ENCODE peak calls at places on chromosomes 7 and 10, in seven cellular contexts. S is HepG2, I is K562, O is Panc1, V is SK-N-SH, Z is endothelial cell of umbilical vein, K is breast epithelium. B is an unnamed sample. For H3K27me3 and H3K9me3, the result is how much of the 10 kb centered on the place peaks cover.

GRCh38 chr7:32533313-32534024 is 38.2 kb downstream of the AVL9 start:
- DNase-seq in S (no peak), I (no peak), O (no peak), V (no peak), Z (no peak), K (no peak), B (no peak)

GRCh38 chr7:25694690-25695089 is 457.3 kb upstream of the NFE2L3 start:
- DNase-seq in S (no peak), I (no peak), O (no peak), V (no peak), Z (peak), K (no peak), B (no peak)

GRCh38 chr7:25263292-25263691 is 35.0 kb upstream of the NPVF start:
- DNase-seq in S (no peak), I (no peak), O (no peak), V (no peak), Z (no peak), K (no peak), B (no peak)

GRCh38 chr10:13990392-13990805 is 340.3 kb downstream of the FRMD4A start:
- DNase-seq in S (no peak), I (no peak), O (no peak), V (no peak), Z (peak), K (no peak), B (no peak)

GRCh38 chr7:140593583-140593982 is 47.0 kb downstream of the DENND2A start:
- DNase-seq in S (no peak), I (no peak), O (no peak), V (no peak), Z (no peak), K (no peak), B (no peak)

GRCh38 chr7:74068378-74069085 is 15.1 kb upstream of the LIMK1 start:
- DNase-seq in S (no peak), I (peak), O (no peak), V (no peak), Z (no peak), K (no peak), B (no peak)

GRCh38 chr7:114889646-114890285 is 32.1 kb upstream of the MDFIC start:
- DNase-seq in S (peak), I (no peak), O (peak), V (no peak), Z (peak), K (no peak), B (no peak)

GRCh38 chr10:89518108-89518507 is 17.3 kb downstream of the SLC16A12 start:
- DNase-seq in S (no peak), I (no peak), O (no peak), V (no peak), Z (no peak), K (no peak), B (no peak)

GRCh38 chr10:60444494-60445064 is 54.9 kb upstream of the ANK3 start:
- DNase-seq in S (peak), I (no peak), O (no peak), V (no peak), Z (peak), K (no peak), B (no peak)

GRCh38 chr10:122168598-122168997 is 102.5 kb upstream of the BTBD16 start:
- DNase-seq in S (no peak), I (no peak), O (no peak), V (peak), Z (no peak), K (no peak), B (no peak)

GRCh38 chr7:31134246-31135188 is 82.4 kb downstream of the ADCYAP1R1 start:
- DNase-seq in S (peak), I (peak), O (no peak), V (peak), Z (peak), K (peak), B (peak)

GRCh38 chr10:133087679-133088523 is at the start of gene ADGRA1:
- DNase-seq in S (no peak), I (peak), O (no peak), V (peak), Z (no peak), K (no peak), B (no peak)

GRCh38 chr7:41110186-41110585 is 592.7 kb downstream of the INHBA start:
- DNase-seq in S (no peak), I (no peak), O (no peak), V (no peak), Z (no peak), K (no peak), B (no peak)

GRCh38 chr10:91617073-91617580 is 15.7 kb downstream of the PPP1R3C start:
- DNase-seq in S (no peak), I (no peak), O (no peak), V (no peak), Z (peak), K (no peak), B (no peak)

GRCh38 chr10:72679838-72680241 is 12.1 kb upstream of the MCU start:
- DNase-seq in S (peak), I (no peak), O (no peak), V (no peak), Z (no peak), K (no peak), B (peak)

GRCh38 chr10:70164179-70164578 is 6.1 kb downstream of the SAR1A start:
- DNase-seq in S (no peak), I (no peak), O (no peak), V (no peak), Z (no peak), K (no peak), B (no peak)

GRCh38 chr7:156046031-156046560 is 233.8 kb upstream of the SHH start:
- DNase-seq in S (no peak), I (no peak), O (no peak), V (no peak), Z (no peak), K (no peak), B (no peak)

GRCh38 chr7:43559171-43559938 is 23.6 kb upstream of the STK17A start:
- DNase-seq in S (no peak), I (no peak), O (no peak), V (no peak), Z (no peak), K (no peak), B (peak)

GRCh38 chr10:122368502-122369254 is 5.8 kb upstream of the PLEKHA1 start:
- DNase-seq in S (no peak), I (no peak), O (no peak), V (no peak), Z (peak), K (no peak), B (peak)

GRCh38 chr10:111076682-111077661 is at the start of gene ADRA2A:
- DNase-seq in S (no peak), I (no peak), O (no peak), V (peak), Z (peak), K (no peak), B (peak)

GRCh38 chr7:132437730-132438129 is 138.5 kb downstream of the PLXNA4 start:
- DNase-seq in S (no peak), I (no peak), O (no peak), V (no peak), Z (peak), K (no peak), B (no peak)

GRCh38 chr7:132433286-132433685 is 143.0 kb downstream of the PLXNA4 start:
- DNase-seq in S (no peak), I (no peak), O (no peak), V (no peak), Z (no peak), K (no peak), B (no peak)

GRCh38 chr7:132434041-132434440 is 142.2 kb downstream of the PLXNA4 start:
- DNase-seq in S (no peak), I (no peak), O (no peak), V (no peak), Z (no peak), K (no peak), B (no peak)

GRCh38 chr7:132436121-132436520 is 140.1 kb downstream of the PLXNA4 start:
- DNase-seq in S (no peak), I (no peak), O (no peak), V (peak), Z (no peak), K (no peak), B (no peak)

GRCh38 chr7:132435016-132435990 is 141.0 kb downstream of the PLXNA4 start:
- DNase-seq in S (no peak), I (no peak), O (no peak), V (peak), Z (no peak), K (no peak), B (no peak)
- H3K27me3 ChIP-seq in S (under half), I (under half), O (under half), V (under half), Z (under half), K (under half), B (under half)

GRCh38 chr7:158192956-158193355 is 394.7 kb downstream of the PTPRN2 start:
- DNase-seq in S (no peak), I (peak), O (no peak), V (no peak), Z (no peak), K (no peak), B (no peak)
- H3K9me3 ChIP-seq in S (under half), I (under half), O (under half), V (under half), Z (under half), K (under half), B (under half)

DNA sequence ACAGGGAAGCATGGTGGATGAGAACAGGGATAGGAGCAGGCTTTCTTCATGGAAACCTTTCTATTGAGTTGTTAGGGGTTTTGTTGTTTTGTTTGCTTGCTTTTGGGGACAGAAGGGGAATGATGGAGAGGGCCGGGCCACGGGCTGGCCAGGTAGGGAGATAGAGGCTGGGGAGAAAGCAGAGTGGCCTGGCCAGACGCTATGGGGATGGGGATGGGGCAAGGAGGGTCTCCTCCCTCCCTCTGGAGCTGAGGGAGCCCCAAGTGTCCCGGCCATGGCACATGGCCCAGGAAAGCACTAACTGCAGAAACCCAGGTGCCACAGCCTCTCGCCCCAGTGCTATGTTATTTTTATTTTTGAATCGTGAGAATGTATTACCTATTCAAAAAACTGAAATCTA is 10.0 kb downstream of the AOC1 start:
- DNase-seq in S (no peak), I (no peak), O (no peak), V (no peak), Z (no peak), K (no peak), B (peak)
- TF ChIP-seq POLR2AphosphoS5 in S (no peak), I (no peak), O (no peak), V (no peak), Z (no peak), K (no peak), B (no peak)

DNA sequence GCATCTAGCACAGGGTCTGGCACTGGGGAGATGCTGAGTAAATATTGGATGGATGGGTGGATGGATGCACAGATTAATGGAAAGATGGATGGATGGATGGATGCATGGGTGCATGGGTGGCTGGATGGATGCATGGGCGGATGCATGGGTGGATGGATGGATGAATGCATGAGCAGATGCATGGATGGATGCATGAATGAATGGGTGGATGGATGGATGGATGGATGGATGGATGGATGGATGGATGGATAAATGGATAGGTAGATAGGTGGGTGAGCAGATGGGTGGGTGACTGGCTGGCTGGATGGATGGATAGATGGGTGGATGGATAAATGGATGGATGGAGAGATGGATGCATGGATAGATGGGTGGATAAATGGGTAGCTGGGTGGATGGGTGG is 5.7 kb downstream of the PAX4 start:
- DNase-seq in S (no peak), I (no peak), O (no peak), V (no peak), Z (no peak), K (no peak), B (no peak)
- H3K27me3 ChIP-seq in S (under half), I (under half), O (under half), V (under half), Z (under half), K (under half), B (under half)